ENCODE peak calls at places on chromosome 7, in six cellular contexts. L is hepatocyte, M is AG04450, R is cardiac fibroblast, A is MM.1S, N is colonic mucosa. K is an unnamed sample.
A peak's percentile ranks its signal among the peaks of the same experiment; 100 is the strongest.

GRCh38 chr7:135281363-135281949 is 47.8 kb downstream of the STRA8 start:
- DNase-seq in L (peak; percentile 93), M (peak; percentile 75), R (peak; percentile 92), A (peak; percentile 91), N (peak; percentile 86), K (peak; percentile 78)

GRCh38 chr7:90853205-90853604 is 257.1 kb downstream of the CDK14 start:
- DNase-seq in L (no peak), M (no peak), R (no peak), A (peak; percentile 15), N (no peak), K (no peak)

GRCh38 chr7:91212592-91212991 is 51.6 kb upstream of the FZD1 start:
- DNase-seq in L (no peak), M (no peak), R (peak; percentile 12), A (no peak), N (no peak), K (peak; percentile 33)

GRCh38 chr7:11239311-11239710 is 265.6 kb downstream of the PHF14 start:
- DNase-seq in L (no peak), M (no peak), R (peak; percentile 26), A (no peak), N (no peak), K (no peak)

GRCh38 chr7:30988346-30989005 is 24.7 kb downstream of the GHRHR start:
- DNase-seq in L (peak; percentile 51), M (no peak), R (peak; percentile 32), A (no peak), N (peak; percentile 65), K (no peak)

GRCh38 chr7:128217972-128218652 is 23.0 kb upstream of the LEP start:
- DNase-seq in L (no peak), M (no peak), R (no peak), A (no peak), N (no peak), K (no peak)

GRCh38 chr7:101935521-101936141 is 118.2 kb downstream of the CUX1 start:
- DNase-seq in L (no peak), M (no peak), R (no peak), A (no peak), N (peak; percentile 74), K (no peak)

GRCh38 chr7:7934127-7934526 is 34.5 kb upstream of the GLCCI1 start:
- DNase-seq in L (no peak), M (no peak), R (no peak), A (no peak), N (no peak), K (no peak)

GRCh38 chr7:48025630-48026029 is 3.3 kb downstream of the SUN3 start:
- DNase-seq in L (peak; percentile 26), M (no peak), R (no peak), A (no peak), N (no peak), K (no peak)

GRCh38 chr7:81415181-81415580 is 354.7 kb downstream of the HGF start:
- DNase-seq in L (no peak), M (no peak), R (no peak), A (no peak), N (no peak), K (no peak)

GRCh38 chr7:153910604-153911003 is 141.6 kb upstream of the DPP6 start:
- DNase-seq in L (no peak), M (no peak), R (no peak), A (no peak), N (no peak), K (no peak)

GRCh38 chr7:13946181-13946580 is 43.3 kb downstream of the ETV1 start:
- DNase-seq in L (no peak), M (peak; percentile 29), R (peak; percentile 29), A (no peak), N (no peak), K (peak; percentile 3)

GRCh38 chr7:35424869-35425495 is 171.1 kb upstream of the TBX20 start:
- DNase-seq in L (peak; percentile 75), M (peak; percentile 10), R (peak; percentile 75), A (peak; percentile 67), N (peak; percentile 34), K (peak; percentile 25)

GRCh38 chr7:115779561-115779960 is 251.0 kb downstream of the TFEC start:
- DNase-seq in L (no peak), M (no peak), R (no peak), A (no peak), N (no peak), K (peak; percentile 12)

GRCh38 chr7:116172353-116172752 is 38.0 kb upstream of the TES start:
- DNase-seq in L (no peak), M (no peak), R (no peak), A (no peak), N (no peak), K (no peak)

GRCh38 chr7:100170111-100170897 is 1.9 kb upstream of the GAL3ST4 start:
- DNase-seq in L (no peak), M (no peak), R (no peak), A (no peak), N (no peak), K (no peak)

GRCh38 chr7:30268666-30269065 is 15.7 kb upstream of the ZNRF2 start:
- DNase-seq in L (no peak), M (no peak), R (no peak), A (no peak), N (no peak), K (no peak)

GRCh38 chr7:2974093-2974819 is 69.4 kb downstream of the CARD11 start:
- DNase-seq in L (no peak), M (no peak), R (no peak), A (no peak), N (no peak), K (no peak)

GRCh38 chr7:30019960-30020359 is 6.5 kb downstream of the FKBP14 start:
- DNase-seq in L (no peak), M (no peak), R (no peak), A (no peak), N (no peak), K (no peak)

GRCh38 chr7:155669717-155670505 is 25.4 kb downstream of the RBM33 start:
- DNase-seq in L (no peak), M (no peak), R (peak; percentile 61), A (no peak), N (no peak), K (no peak)

GRCh38 chr7:115033917-115034459 is 112.1 kb downstream of the MDFIC start:
- DNase-seq in L (no peak), M (no peak), R (no peak), A (no peak), N (no peak), K (no peak)

GRCh38 chr7:4181446-4181845 is 500.6 kb upstream of the FOXK1 start:
- DNase-seq in L (no peak), M (no peak), R (no peak), A (no peak), N (no peak), K (no peak)

GRCh38 chr7:42931447-42931833 is 534 bp downstream of the PSMA2 start:
- DNase-seq in L (no peak), M (no peak), R (no peak), A (peak; percentile 72), N (no peak), K (no peak)

GRCh38 chr7:34652784-34653183 is 5.2 kb upstream of the NPSR1 start:
- DNase-seq in L (peak; percentile 39), M (no peak), R (no peak), A (no peak), N (peak; percentile 22), K (no peak)

GRCh38 chr7:119964640-119965542 is 308.1 kb upstream of the KCND2 start:
- DNase-seq in L (no peak), M (no peak), R (peak; percentile 70), A (peak; percentile 21), N (no peak), K (peak; percentile 36)

GRCh38 chr7:132500727-132501410 is 75.4 kb downstream of the PLXNA4 start:
- DNase-seq in L (peak; percentile 41), M (no peak), R (peak; percentile 91), A (no peak), N (peak; percentile 34), K (peak; percentile 3)
- TF ChIP-seq CTCF in L (peak; percentile 28), M (no peak), R (peak; percentile 52), A (no peak), N (no peak), K (peak; percentile 57)

GRCh38 chr7:73742338-73742752 is 3.7 kb upstream of the ABHD11 start:
- DNase-seq in L (peak; percentile 73), M (no peak), R (no peak), A (no peak), N (peak; percentile 59), K (no peak)
- H3K4me3 ChIP-seq in L (no peak overlapping the region), M (no peak overlapping the region), R (no peak overlapping the region), A (peak overlapping the region; percentile 56), N (no peak overlapping the region), K (no peak overlapping the region)

GRCh38 chr7:88357794-88358533 is 51.3 kb upstream of the STEAP4 start:
- DNase-seq in L (peak; percentile 23), M (no peak), R (peak; percentile 23), A (peak; percentile 40), N (no peak), K (peak; percentile 5)
- TF ChIP-seq CTCF in L (peak; percentile 49), M (no peak), R (peak; percentile 52), A (peak; percentile 57), N (peak; percentile 14), K (peak; percentile 66)

GRCh38 chr7:40457776-40458480 is 323.1 kb downstream of the SUGCT start:
- DNase-seq in L (no peak), M (no peak), R (no peak), A (no peak), N (no peak), K (no peak)

DNA sequence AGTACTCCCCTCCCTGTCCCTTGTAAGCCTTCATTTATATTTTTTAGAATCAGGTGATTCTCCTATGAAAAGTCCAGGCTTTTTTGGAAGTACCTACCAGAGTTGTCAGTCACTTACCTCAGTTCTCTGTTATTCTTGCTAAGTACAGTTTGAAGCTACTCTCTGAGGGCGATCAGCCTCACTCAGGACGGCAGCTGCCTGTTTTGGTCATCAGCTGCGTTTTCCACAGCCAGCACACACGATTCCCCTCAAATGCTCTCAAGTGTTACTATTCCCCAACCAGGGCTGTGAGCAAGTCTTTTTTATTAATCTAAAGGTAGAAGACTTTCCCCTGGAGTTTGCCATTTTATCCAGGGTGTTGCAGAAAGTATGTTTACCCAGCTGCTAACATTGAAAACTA is 328.6 kb downstream of the SUGCT start:
- DNase-seq in L (no peak), M (no peak), R (no peak), A (no peak), N (no peak), K (peak; percentile 10)
- H3K4me3 ChIP-seq in L (no peak overlapping the region), M (no peak overlapping the region), R (no peak overlapping the region), A (no peak overlapping the region), N (no peak overlapping the region), K (no peak overlapping the region)